ENCODE peak calls at places on chromosome 6, in six cellular contexts. O is A549, C is endothelial cell of umbilical vein, R is GM12878, P is K562, A is HepG2. X is an unnamed sample.

GRCh38 chr6:70667256-70667710 is 400 bp upstream of the SMAP1 start:
- DNase-seq in O (no peak), C (no peak), R (no peak), P (no peak), A (no peak), X (no peak)

GRCh38 chr6:56445818-56446217 is 196.9 kb downstream of the DST start:
- DNase-seq in O (no peak), C (no peak), R (no peak), P (no peak), A (no peak), X (no peak)

GRCh38 chr6:112218563-112218962 is 35.8 kb downstream of the LAMA4 start:
- DNase-seq in O (no peak), C (peak), R (no peak), P (no peak), A (no peak), X (no peak)

GRCh38 chr6:89853068-89853467 is 23.4 kb downstream of the CASP8AP2 start:
- DNase-seq in O (no peak), C (no peak), R (no peak), P (no peak), A (no peak), X (no peak)

GRCh38 chr6:13873288-13874190 is 51.2 kb upstream of the RNF182 start:
- DNase-seq in O (peak), C (peak), R (peak), P (peak), A (peak), X (peak)

GRCh38 chr6:50128420-50129005 is 78.8 kb upstream of the DEFB112 start:
- DNase-seq in O (no peak), C (peak), R (no peak), P (peak), A (peak), X (peak)

GRCh38 chr6:5278571-5279120 is 17.3 kb downstream of the FARS2 start:
- DNase-seq in O (no peak), C (no peak), R (no peak), P (no peak), A (no peak), X (no peak)

GRCh38 chr6:136609878-136610706 is 59.9 kb upstream of the MAP7 start:
- DNase-seq in O (peak), C (peak), R (no peak), P (peak), A (peak), X (peak)

GRCh38 chr6:53679446-53679933 is 13.9 kb upstream of the KLHL31 start:
- DNase-seq in O (peak), C (peak), R (no peak), P (peak), A (peak), X (peak)
- TF ChIP-seq CTCF in O (peak), C (peak), R (peak), P (peak), A (peak), X (peak)

GRCh38 chr6:105564503-105564902 is 161.6 kb upstream of the PREP start:
- DNase-seq in O (no peak), C (no peak), R (no peak), P (no peak), A (no peak), X (no peak)
- TF ChIP-seq MYC in O (no peak), C (no peak), R (no peak), P (no peak), A (no peak), X (no peak)

GRCh38 chr6:34510299-34510698 is 44.4 kb downstream of the PACSIN1 start:
- DNase-seq in O (no peak), C (no peak), R (no peak), P (no peak), A (no peak), X (no peak)

GRCh38 chr6:34506718-34507117 is 40.8 kb downstream of the PACSIN1 start:
- DNase-seq in O (no peak), C (no peak), R (no peak), P (no peak), A (no peak), X (no peak)

GRCh38 chr6:34509782-34510181 is 43.9 kb downstream of the PACSIN1 start:
- DNase-seq in O (no peak), C (no peak), R (no peak), P (no peak), A (no peak), X (no peak)

GRCh38 chr6:34511214-34511922 is 44.8 kb downstream of the SPDEF start:
- DNase-seq in O (no peak), C (no peak), R (no peak), P (no peak), A (no peak), X (no peak)

DNA sequence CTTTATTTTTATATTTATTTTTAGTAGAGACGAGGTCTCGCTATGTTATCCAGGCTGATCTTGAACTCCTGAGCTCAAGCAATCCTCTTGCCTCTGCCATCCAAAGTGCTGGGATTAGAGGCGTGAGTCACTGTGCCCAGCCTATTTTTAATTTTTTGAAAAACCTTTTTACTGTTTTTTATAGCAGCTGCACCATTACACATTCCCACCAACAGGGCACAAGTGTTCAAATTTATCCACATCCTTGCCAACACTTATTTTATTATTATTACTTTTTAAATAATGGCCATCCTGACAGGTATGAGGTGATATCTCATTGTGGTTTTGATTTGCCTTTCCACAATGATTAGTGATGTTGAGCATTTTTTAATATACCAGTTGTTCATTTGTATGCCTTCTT is 42.5 kb downstream of the PACSIN1 start:
- DNase-seq in O (no peak), C (no peak), R (no peak), P (no peak), A (no peak), X (no peak)
- TF ChIP-seq CTCF in O (no peak), C (no peak), R (no peak), P (no peak), A (no peak), X (no peak)

GRCh38 chr6:106886444-106886843 is 88.1 kb downstream of the CD24 start:
- DNase-seq in O (no peak), C (no peak), R (no peak), P (no peak), A (no peak), X (no peak)
- TF ChIP-seq MYC in O (no peak), C (no peak), R (no peak), P (no peak), A (no peak), X (no peak)

GRCh38 chr6:108497883-108498282 is 62.8 kb upstream of the FOXO3 start:
- DNase-seq in O (peak), C (peak), R (no peak), P (peak), A (peak), X (peak)
- TF ChIP-seq CTCF in O (peak), C (peak), R (peak), P (peak), A (peak), X (peak)

DNA sequence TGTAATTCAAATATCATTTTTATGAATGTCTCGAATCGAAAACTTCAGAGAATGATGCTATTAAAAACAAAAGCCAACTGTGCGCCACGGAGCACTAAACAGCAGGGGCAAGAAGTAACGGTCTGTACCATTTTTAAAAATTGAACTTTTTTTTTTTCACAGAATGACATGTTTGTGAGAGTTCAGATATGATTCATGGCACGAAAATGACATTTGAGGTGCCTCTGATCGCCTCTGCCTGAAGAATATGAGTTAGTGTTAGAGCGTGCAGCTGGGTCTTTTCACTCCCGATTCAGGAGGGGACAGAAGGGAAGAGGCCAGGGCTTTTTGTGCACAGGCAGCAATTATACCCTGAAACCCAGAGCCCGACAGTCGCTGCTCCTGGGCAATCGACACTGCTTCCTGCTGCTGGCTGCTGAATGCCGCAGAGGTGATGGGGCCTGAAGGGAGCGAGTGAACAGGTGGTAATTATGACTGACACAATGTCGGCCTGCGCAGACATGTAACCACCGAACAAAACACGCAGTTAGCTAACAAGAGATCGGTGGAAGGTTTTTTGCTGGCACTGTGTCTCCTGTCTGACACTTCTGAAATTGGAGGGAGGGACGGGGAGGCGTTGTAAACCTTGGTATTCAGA is 652.0 kb upstream of the NOX3 start:
- DNase-seq in O (no peak), C (no peak), R (no peak), P (no peak), A (no peak), X (no peak)
- TF ChIP-seq MYC in O (no peak), C (no peak), R (no peak), P (no peak), A (no peak), X (no peak)

GRCh38 chr6:153814136-153814535 is 224.9 kb upstream of the OPRM1 start:
- DNase-seq in O (no peak), C (no peak), R (no peak), P (no peak), A (no peak), X (no peak)
- TF ChIP-seq CTCF in O (no peak), C (no peak), R (peak), P (no peak), A (peak), X (peak)

DNA sequence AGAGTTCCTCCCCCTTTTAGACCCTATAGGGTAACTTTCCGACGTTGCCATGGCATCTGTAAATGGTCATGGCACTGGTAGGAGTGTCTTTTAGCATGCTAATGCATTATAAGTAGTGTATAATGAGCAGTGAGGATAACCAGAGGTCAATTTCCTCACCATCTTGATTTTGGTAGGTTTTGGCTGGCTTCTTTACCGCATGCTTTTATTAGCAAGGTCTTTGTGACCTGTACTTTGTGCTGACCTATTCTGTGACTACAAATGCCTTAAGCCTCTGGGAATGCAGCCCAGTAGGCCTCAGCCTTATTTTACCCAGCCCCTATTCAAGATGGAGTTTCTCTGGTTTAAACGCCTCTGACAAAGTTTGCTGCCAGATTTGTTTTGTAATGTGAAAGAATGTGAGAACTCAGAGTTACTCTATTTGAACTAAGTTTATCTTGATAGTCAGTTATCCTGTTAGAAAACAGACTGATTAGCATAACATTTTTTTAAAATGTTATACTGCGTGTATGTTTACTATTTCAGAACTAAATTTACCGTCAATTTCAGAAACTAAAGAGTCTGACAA is 111.3 kb upstream of the PRSS16 start:
- DNase-seq in O (no peak), C (no peak), R (no peak), P (no peak), A (no peak), X (no peak)
- TF ChIP-seq MYC in O (no peak), C (no peak), R (no peak), P (no peak), A (no peak), X (no peak)

GRCh38 chr6:52362443-52363221 is 681 bp downstream of the PAQR8 start:
- DNase-seq in O (peak), C (peak), R (no peak), P (peak), A (no peak), X (no peak)
- TF ChIP-seq CTCF in O (no peak), C (no peak), R (peak), P (no peak), A (peak), X (peak)

GRCh38 chr6:152206072-152206818 is 398.8 kb downstream of the ESR1 start:
- DNase-seq in O (peak), C (peak), R (no peak), P (peak), A (peak), X (peak)
- TF ChIP-seq MYC in O (no peak), C (no peak), R (no peak), P (no peak), A (no peak), X (no peak)

X was measured in NB4.